ENCODE peak calls at places on chromosomes 12 and 14, in seven cellular contexts. N, Z, I, C, W, L and U are unnamed samples.

GRCh38 chr14:103625361-103626095 is 3.5 kb upstream of the KLC1 start:
- DNase-seq in N (no peak), Z (no peak), I (peak), C (no peak), W (peak), L (no peak), U (no peak)

GRCh38 chr12:24364921-24365320 is 415.5 kb upstream of the SOX5 start:
- DNase-seq in N (no peak), Z (no peak), I (no peak), C (no peak), W (no peak), L (no peak), U (no peak)

GRCh38 chr14:73149753-73150152 is 13.4 kb downstream of the PSEN1 start:
- DNase-seq in N (no peak), Z (no peak), I (no peak), C (no peak), W (no peak), L (no peak), U (peak)

GRCh38 chr12:46071769-46072624 is 81.6 kb upstream of the SCAF11 start:
- DNase-seq in N (peak), Z (peak), I (peak), C (peak), W (peak), L (peak), U (peak)

GRCh38 chr12:44000309-44000952 is 164.6 kb downstream of the TMEM117 start:
- DNase-seq in N (peak), Z (no peak), I (no peak), C (no peak), W (no peak), L (no peak), U (peak)

GRCh38 chr12:18752280-18752920 is 14.5 kb downstream of the CAPZA3 start:
- DNase-seq in N (peak), Z (no peak), I (no peak), C (no peak), W (no peak), L (no peak), U (peak)

GRCh38 chr12:7758346-7758745 is 6.7 kb upstream of the NANOGNB start:
- DNase-seq in N (no peak), Z (no peak), I (no peak), C (no peak), W (no peak), L (no peak), U (no peak)

GRCh38 chr12:66776974-66777373 is 98.1 kb upstream of the GRIP1 start:
- DNase-seq in N (no peak), Z (no peak), I (no peak), C (no peak), W (peak), L (peak), U (no peak)

GRCh38 chr12:127293507-127294310 is 973.3 kb upstream of the TMEM132C start:
- DNase-seq in N (no peak), Z (peak), I (no peak), C (peak), W (no peak), L (peak), U (peak)

GRCh38 chr12:52975820-52976573 is 27.1 kb downstream of the KRT18 start:
- DNase-seq in N (no peak), Z (no peak), I (no peak), C (no peak), W (no peak), L (no peak), U (peak)

GRCh38 chr12:19095869-19096480 is 33.6 kb upstream of the PLEKHA5 start:
- DNase-seq in N (no peak), Z (no peak), I (no peak), C (no peak), W (no peak), L (no peak), U (peak)

GRCh38 chr12:80763874-80764273 is 47.2 kb downstream of the MYF5 start:
- DNase-seq in N (peak), Z (no peak), I (no peak), C (no peak), W (no peak), L (no peak), U (peak)

GRCh38 chr14:51396222-51396815 is 156.3 kb downstream of the TMX1 start:
- DNase-seq in N (peak), Z (no peak), I (no peak), C (no peak), W (no peak), L (no peak), U (peak)

GRCh38 chr14:97013878-97014277 is 216.7 kb downstream of the VRK1 start:
- DNase-seq in N (no peak), Z (no peak), I (no peak), C (no peak), W (no peak), L (no peak), U (no peak)